ENCODE peak calls at places on chromosomes 6 and 20, in seven cellular contexts. One of them, this sample, is unnamed.

GRCh38 chr20:45011108-45011526 is 44.8 kb downstream of the STK4 start:
- DNase-seq in mesendoderm: peak
- DNase-seq in H1: no peak
- DNase-seq in IMR-90: peak
- DNase-seq in neuronal stem cell: peak
- DNase-seq in H9: peak
- DNase-seq in mesenchymal stem cell: peak
- DNase-seq in this sample: peak

GRCh38 chr6:24827162-24827561 is 28.4 kb upstream of the ARMH2 start:
- DNase-seq in mesendoderm: no peak
- DNase-seq in H1: no peak
- DNase-seq in IMR-90: no peak
- DNase-seq in neuronal stem cell: no peak
- DNase-seq in H9: no peak
- DNase-seq in mesenchymal stem cell: no peak
- DNase-seq in this sample: no peak

GRCh38 chr6:44788387-44788981 is 401.0 kb downstream of the CDC5L start:
- DNase-seq in mesendoderm: no peak
- DNase-seq in H1: no peak
- DNase-seq in IMR-90: peak
- DNase-seq in neuronal stem cell: no peak
- DNase-seq in H9: no peak
- DNase-seq in mesenchymal stem cell: peak
- DNase-seq in this sample: no peak

GRCh38 chr6:50845499-50846108 is 26.9 kb downstream of the TFAP2B start:
- DNase-seq in mesendoderm: peak
- DNase-seq in H1: no peak
- DNase-seq in IMR-90: no peak
- DNase-seq in neuronal stem cell: no peak
- DNase-seq in H9: peak
- DNase-seq in mesenchymal stem cell: no peak
- DNase-seq in this sample: no peak

GRCh38 chr6:149071997-149072396 is 245.5 kb upstream of the TAB2 start:
- DNase-seq in mesendoderm: no peak
- DNase-seq in H1: no peak
- DNase-seq in IMR-90: no peak
- DNase-seq in neuronal stem cell: no peak
- DNase-seq in H9: no peak
- DNase-seq in mesenchymal stem cell: no peak
- DNase-seq in this sample: no peak

GRCh38 chr20:61220131-61220530 is 31.9 kb upstream of the CDH4 start:
- DNase-seq in mesendoderm: no peak
- DNase-seq in H1: no peak
- DNase-seq in IMR-90: no peak
- DNase-seq in neuronal stem cell: no peak
- DNase-seq in H9: no peak
- DNase-seq in mesenchymal stem cell: no peak
- DNase-seq in this sample: no peak

GRCh38 chr6:63351995-63352586 is 32.3 kb upstream of the LGSN start:
- DNase-seq in mesendoderm: no peak
- DNase-seq in H1: no peak
- DNase-seq in IMR-90: peak
- DNase-seq in neuronal stem cell: no peak
- DNase-seq in H9: no peak
- DNase-seq in mesenchymal stem cell: peak
- DNase-seq in this sample: peak

GRCh38 chr20:59696476-59696875 is 92.1 kb downstream of the PHACTR3 start:
- DNase-seq in mesendoderm: no peak
- DNase-seq in H1: no peak
- DNase-seq in IMR-90: no peak
- DNase-seq in neuronal stem cell: no peak
- DNase-seq in H9: no peak
- DNase-seq in mesenchymal stem cell: no peak
- DNase-seq in this sample: no peak

GRCh38 chr20:52410182-52410647 is 218.6 kb upstream of the ZFP64 start:
- DNase-seq in mesendoderm: peak
- DNase-seq in H1: no peak
- DNase-seq in IMR-90: peak
- DNase-seq in neuronal stem cell: no peak
- DNase-seq in H9: no peak
- DNase-seq in mesenchymal stem cell: peak
- DNase-seq in this sample: no peak

GRCh38 chr20:44422083-44422482 is 53.6 kb upstream of the TTPAL start:
- DNase-seq in mesendoderm: no peak
- DNase-seq in H1: no peak
- DNase-seq in IMR-90: peak
- DNase-seq in neuronal stem cell: no peak
- DNase-seq in H9: no peak
- DNase-seq in mesenchymal stem cell: no peak
- DNase-seq in this sample: no peak

GRCh38 chr20:60255866-60256265 is 297.6 kb downstream of the CDH26 start:
- DNase-seq in mesendoderm: no peak
- DNase-seq in H1: no peak
- DNase-seq in IMR-90: peak
- DNase-seq in neuronal stem cell: no peak
- DNase-seq in H9: no peak
- DNase-seq in mesenchymal stem cell: no peak
- DNase-seq in this sample: no peak

GRCh38 chr6:165557674-165558073 is 105.4 kb downstream of the PDE10A start:
- DNase-seq in mesendoderm: no peak
- DNase-seq in H1: no peak
- DNase-seq in IMR-90: no peak
- DNase-seq in neuronal stem cell: no peak
- DNase-seq in H9: no peak
- DNase-seq in mesenchymal stem cell: no peak
- DNase-seq in this sample: no peak

GRCh38 chr20:59515013-59515905 is 89.1 kb upstream of the PHACTR3 start:
- DNase-seq in mesendoderm: peak
- DNase-seq in H1: no peak
- DNase-seq in IMR-90: peak
- DNase-seq in neuronal stem cell: peak
- DNase-seq in H9: peak
- DNase-seq in mesenchymal stem cell: peak
- DNase-seq in this sample: peak

GRCh38 chr20:63955281-63955845 is 853 bp downstream of the UCKL1 start:
- DNase-seq in mesendoderm: peak
- DNase-seq in H1: no peak
- DNase-seq in IMR-90: no peak
- DNase-seq in neuronal stem cell: no peak
- DNase-seq in H9: no peak
- DNase-seq in mesenchymal stem cell: peak
- DNase-seq in this sample: peak

GRCh38 chr6:13500264-13500663 is 12.9 kb upstream of the GFOD1 start:
- DNase-seq in mesendoderm: no peak
- DNase-seq in H1: no peak
- DNase-seq in IMR-90: no peak
- DNase-seq in neuronal stem cell: no peak
- DNase-seq in H9: no peak
- DNase-seq in mesenchymal stem cell: peak
- DNase-seq in this sample: no peak

GRCh38 chr6:95576621-95577316 is 566 bp upstream of the MANEA start:
- DNase-seq in mesendoderm: no peak
- DNase-seq in H1: no peak
- DNase-seq in IMR-90: peak
- DNase-seq in neuronal stem cell: no peak
- DNase-seq in H9: no peak
- DNase-seq in mesenchymal stem cell: peak
- DNase-seq in this sample: no peak

GRCh38 chr6:84752118-84752850 is 12.1 kb downstream of the TBX18 start:
- DNase-seq in mesendoderm: peak
- DNase-seq in H1: no peak
- DNase-seq in IMR-90: no peak
- DNase-seq in neuronal stem cell: no peak
- DNase-seq in H9: no peak
- DNase-seq in mesenchymal stem cell: peak
- DNase-seq in this sample: no peak

GRCh38 chr6:39203398-39203797 is 25.9 kb downstream of the KCNK5 start:
- DNase-seq in mesendoderm: no peak
- DNase-seq in H1: no peak
- DNase-seq in IMR-90: no peak
- DNase-seq in neuronal stem cell: no peak
- DNase-seq in H9: no peak
- DNase-seq in mesenchymal stem cell: no peak
- DNase-seq in this sample: no peak

GRCh38 chr6:101203664-101204063 is 189.8 kb upstream of the GRIK2 start:
- DNase-seq in mesendoderm: no peak
- DNase-seq in H1: no peak
- DNase-seq in IMR-90: no peak
- DNase-seq in neuronal stem cell: no peak
- DNase-seq in H9: no peak
- DNase-seq in mesenchymal stem cell: no peak
- DNase-seq in this sample: no peak

GRCh38 chr6:15996030-15996429 is 132.9 kb upstream of the MYLIP start:
- DNase-seq in mesendoderm: no peak
- DNase-seq in H1: no peak
- DNase-seq in IMR-90: no peak
- DNase-seq in neuronal stem cell: no peak
- DNase-seq in H9: no peak
- DNase-seq in mesenchymal stem cell: peak
- DNase-seq in this sample: no peak

GRCh38 chr20:35637266-35637665 is 21.6 kb downstream of the SPAG4 start:
- DNase-seq in mesendoderm: no peak
- DNase-seq in H1: no peak
- DNase-seq in IMR-90: no peak
- DNase-seq in neuronal stem cell: no peak
- DNase-seq in H9: no peak
- DNase-seq in mesenchymal stem cell: no peak
- DNase-seq in this sample: no peak

GRCh38 chr6:81451787-81452186 is 300.7 kb downstream of the TENT5A start:
- DNase-seq in mesendoderm: peak
- DNase-seq in H1: no peak
- DNase-seq in IMR-90: peak
- DNase-seq in neuronal stem cell: peak
- DNase-seq in H9: no peak
- DNase-seq in mesenchymal stem cell: peak
- DNase-seq in this sample: no peak

GRCh38 chr6:137872071-137872470 is 5.0 kb downstream of the TNFAIP3 start:
- DNase-seq in mesendoderm: no peak
- DNase-seq in H1: no peak
- DNase-seq in IMR-90: peak
- DNase-seq in neuronal stem cell: no peak
- DNase-seq in H9: no peak
- DNase-seq in mesenchymal stem cell: no peak
- DNase-seq in this sample: peak

DNA sequence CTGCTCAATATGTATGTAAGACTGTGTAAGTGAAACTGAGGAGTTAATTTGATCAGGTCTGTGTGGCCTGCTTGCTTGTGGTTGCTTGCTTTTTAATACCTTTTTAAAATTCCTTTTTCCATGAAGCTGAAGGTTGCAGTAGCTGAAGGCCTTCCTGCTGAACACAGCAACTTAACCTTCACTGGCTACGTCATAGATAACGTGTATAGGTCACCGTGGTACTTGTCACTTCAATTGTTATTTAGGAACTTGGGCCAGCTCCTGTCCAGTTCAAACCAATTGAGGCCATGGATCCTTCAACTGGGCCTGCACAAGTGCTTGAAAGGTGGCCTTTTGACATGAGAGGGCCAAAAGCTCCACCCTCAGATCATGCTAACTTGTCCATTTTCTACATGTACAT is 131.6 kb upstream of the BTBD3 start:
- DNase-seq in mesendoderm: no peak
- DNase-seq in H1: no peak
- DNase-seq in IMR-90: no peak
- DNase-seq in neuronal stem cell: no peak
- DNase-seq in H9: no peak
- DNase-seq in mesenchymal stem cell: no peak
- DNase-seq in this sample: no peak
- H2AK5ac ChIP-seq in mesendoderm: no peak
- H2AK5ac ChIP-seq in H1: no peak
- H2AK5ac ChIP-seq in IMR-90: no peak
- H2AK5ac ChIP-seq in neuronal stem cell: no peak
- H2AK5ac ChIP-seq in H9: no peak
- H2AK5ac ChIP-seq in mesenchymal stem cell: no peak
- H2AK5ac ChIP-seq in this sample: no peak

GRCh38 chr6:117513778-117514371 is 31.4 kb downstream of the DCBLD1 start:
- DNase-seq in mesendoderm: no peak
- DNase-seq in H1: no peak
- DNase-seq in IMR-90: no peak
- DNase-seq in neuronal stem cell: no peak
- DNase-seq in H9: no peak
- DNase-seq in mesenchymal stem cell: no peak
- DNase-seq in this sample: no peak

GRCh38 chr6:117512056-117512828 is 29.8 kb downstream of the DCBLD1 start:
- DNase-seq in mesendoderm: no peak
- DNase-seq in H1: no peak
- DNase-seq in IMR-90: no peak
- DNase-seq in neuronal stem cell: no peak
- DNase-seq in H9: no peak
- DNase-seq in mesenchymal stem cell: no peak
- DNase-seq in this sample: no peak

GRCh38 chr6:117515326-117515725 is 32.9 kb downstream of the DCBLD1 start:
- DNase-seq in mesendoderm: no peak
- DNase-seq in H1: no peak
- DNase-seq in IMR-90: peak
- DNase-seq in neuronal stem cell: no peak
- DNase-seq in H9: no peak
- DNase-seq in mesenchymal stem cell: no peak
- DNase-seq in this sample: no peak

GRCh38 chr6:117514655-117515054 is 32.2 kb downstream of the DCBLD1 start:
- DNase-seq in mesendoderm: no peak
- DNase-seq in H1: no peak
- DNase-seq in IMR-90: no peak
- DNase-seq in neuronal stem cell: no peak
- DNase-seq in H9: no peak
- DNase-seq in mesenchymal stem cell: no peak
- DNase-seq in this sample: no peak

GRCh38 chr6:117513174-117513573 is 30.7 kb downstream of the DCBLD1 start:
- DNase-seq in mesendoderm: no peak
- DNase-seq in H1: no peak
- DNase-seq in IMR-90: no peak
- DNase-seq in neuronal stem cell: peak
- DNase-seq in H9: no peak
- DNase-seq in mesenchymal stem cell: no peak
- DNase-seq in this sample: no peak
- H2AK5ac ChIP-seq in mesendoderm: no peak
- H2AK5ac ChIP-seq in H1: no peak
- H2AK5ac ChIP-seq in IMR-90: no peak
- H2AK5ac ChIP-seq in neuronal stem cell: no peak
- H2AK5ac ChIP-seq in H9: no peak
- H2AK5ac ChIP-seq in mesenchymal stem cell: peak
- H2AK5ac ChIP-seq in this sample: no peak

GRCh38 chr20:3128585-3128984 is 31.1 kb downstream of the FASTKD5 start:
- DNase-seq in mesendoderm: no peak
- DNase-seq in H1: no peak
- DNase-seq in IMR-90: no peak
- DNase-seq in neuronal stem cell: no peak
- DNase-seq in H9: no peak
- DNase-seq in mesenchymal stem cell: no peak
- DNase-seq in this sample: no peak
- H2AK5ac ChIP-seq in mesendoderm: no peak
- H2AK5ac ChIP-seq in H1: no peak
- H2AK5ac ChIP-seq in IMR-90: no peak
- H2AK5ac ChIP-seq in neuronal stem cell: no peak
- H2AK5ac ChIP-seq in H9: no peak
- H2AK5ac ChIP-seq in mesenchymal stem cell: no peak
- H2AK5ac ChIP-seq in this sample: no peak

DNA sequence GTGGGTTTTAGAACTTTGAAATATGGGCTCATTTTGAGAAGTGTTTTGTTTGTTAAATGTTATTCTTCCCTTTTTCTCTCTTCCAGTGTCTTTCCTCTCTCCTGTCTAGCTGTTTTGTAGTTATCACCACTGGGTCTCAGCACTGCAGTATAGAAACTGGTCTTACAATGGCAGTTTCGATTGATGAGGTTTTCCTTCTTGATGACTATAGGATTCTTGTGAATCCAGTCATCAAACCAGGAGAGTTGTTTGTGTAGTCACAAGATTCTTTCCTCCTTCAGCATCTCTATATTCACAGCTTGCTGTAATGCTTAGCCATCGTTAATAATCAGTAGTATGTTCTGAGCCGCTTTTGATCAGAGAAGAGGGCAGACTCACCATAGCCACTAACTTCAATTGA is 172.3 kb downstream of the OGFRL1 start:
- DNase-seq in mesendoderm: no peak
- DNase-seq in H1: no peak
- DNase-seq in IMR-90: peak
- DNase-seq in neuronal stem cell: no peak
- DNase-seq in H9: no peak
- DNase-seq in mesenchymal stem cell: peak
- DNase-seq in this sample: no peak
- H2AK5ac ChIP-seq in mesendoderm: no peak
- H2AK5ac ChIP-seq in H1: no peak
- H2AK5ac ChIP-seq in IMR-90: no peak
- H2AK5ac ChIP-seq in neuronal stem cell: no peak
- H2AK5ac ChIP-seq in H9: no peak
- H2AK5ac ChIP-seq in mesenchymal stem cell: no peak
- H2AK5ac ChIP-seq in this sample: no peak

This sample was measured in trophoblast cell.